ENCODE peak calls at places on chromosomes 4 and X, in six cellular contexts. One of them, this sample, is unnamed.

GRCh38 chrX:41862562-41863184 is 60.7 kb downstream of the CASK start:
- DNase-seq in sigmoid colon: no peak
- DNase-seq in H1: no peak
- DNase-seq in A549: no peak
- DNase-seq in upper lobe of left lung: no peak
- DNase-seq in esophagus muscularis mucosa: no peak
- DNase-seq in this sample: no peak

GRCh38 chr4:79241846-79242245 is 84.0 kb downstream of the NAA11 start:
- DNase-seq in H1: no peak
- DNase-seq in esophagus muscularis mucosa: no peak
- DNase-seq in A549: no peak
- DNase-seq in upper lobe of left lung: no peak
- DNase-seq in sigmoid colon: no peak
- DNase-seq in this sample: no peak

GRCh38 chrX:31658360-31658759 is 586.5 kb upstream of the FTHL17 start:
- DNase-seq in sigmoid colon: no peak
- DNase-seq in upper lobe of left lung: no peak
- DNase-seq in A549: no peak
- DNase-seq in esophagus muscularis mucosa: no peak
- DNase-seq in H1: no peak
- DNase-seq in this sample: no peak

GRCh38 chr4:40587826-40588225 is 41.8 kb downstream of the RBM47 start:
- DNase-seq in A549: no peak
- DNase-seq in upper lobe of left lung: peak
- DNase-seq in sigmoid colon: no peak
- DNase-seq in esophagus muscularis mucosa: no peak
- DNase-seq in H1: no peak
- DNase-seq in this sample: no peak

GRCh38 chr4:14892563-14892962 is 109.7 kb upstream of the CPEB2 start:
- DNase-seq in A549: no peak
- DNase-seq in upper lobe of left lung: no peak
- DNase-seq in H1: no peak
- DNase-seq in esophagus muscularis mucosa: no peak
- DNase-seq in sigmoid colon: no peak
- DNase-seq in this sample: no peak

GRCh38 chr4:117085185-117085701 is at the start of gene TRAM1L1:
- DNase-seq in H1: peak
- DNase-seq in A549: peak
- DNase-seq in esophagus muscularis mucosa: no peak
- DNase-seq in upper lobe of left lung: peak
- DNase-seq in sigmoid colon: peak
- DNase-seq in this sample: peak

GRCh38 chr4:8580321-8581093 is at the start of gene GPR78:
- DNase-seq in sigmoid colon: peak
- DNase-seq in H1: peak
- DNase-seq in esophagus muscularis mucosa: no peak
- DNase-seq in A549: no peak
- DNase-seq in upper lobe of left lung: no peak
- DNase-seq in this sample: peak

GRCh38 chr4:174561556-174561955 is 39.3 kb upstream of the HPGD start:
- DNase-seq in esophagus muscularis mucosa: no peak
- DNase-seq in upper lobe of left lung: no peak
- DNase-seq in sigmoid colon: no peak
- DNase-seq in A549: no peak
- DNase-seq in H1: no peak
- DNase-seq in this sample: no peak

GRCh38 chr4:95651891-95652290 is 103.1 kb upstream of the UNC5C start:
- DNase-seq in H1: no peak
- DNase-seq in esophagus muscularis mucosa: no peak
- DNase-seq in A549: no peak
- DNase-seq in upper lobe of left lung: no peak
- DNase-seq in sigmoid colon: no peak
- DNase-seq in this sample: no peak

GRCh38 chr4:7156273-7157139 is 35.8 kb upstream of the SORCS2 start:
- DNase-seq in esophagus muscularis mucosa: no peak
- DNase-seq in sigmoid colon: peak
- DNase-seq in upper lobe of left lung: peak
- DNase-seq in A549: peak
- DNase-seq in H1: peak
- DNase-seq in this sample: peak

GRCh38 chrX:13750812-13751211 is 16.3 kb downstream of the OFD1 start:
- DNase-seq in H1: no peak
- DNase-seq in sigmoid colon: no peak
- DNase-seq in upper lobe of left lung: no peak
- DNase-seq in esophagus muscularis mucosa: no peak
- DNase-seq in A549: no peak
- DNase-seq in this sample: no peak

GRCh38 chrX:38312436-38312835 is 14.9 kb downstream of the RPGR start:
- DNase-seq in esophagus muscularis mucosa: no peak
- DNase-seq in A549: no peak
- DNase-seq in sigmoid colon: no peak
- DNase-seq in upper lobe of left lung: no peak
- DNase-seq in H1: no peak
- DNase-seq in this sample: no peak

GRCh38 chr4:26780524-26780923 is 80.1 kb upstream of the STIM2 start:
- DNase-seq in upper lobe of left lung: no peak
- DNase-seq in A549: no peak
- DNase-seq in sigmoid colon: no peak
- DNase-seq in esophagus muscularis mucosa: no peak
- DNase-seq in H1: no peak
- DNase-seq in this sample: no peak

GRCh38 chr4:151034829-151035228 is 19.7 kb upstream of the LRBA start:
- DNase-seq in upper lobe of left lung: no peak
- DNase-seq in sigmoid colon: no peak
- DNase-seq in esophagus muscularis mucosa: no peak
- DNase-seq in H1: no peak
- DNase-seq in A549: no peak
- DNase-seq in this sample: no peak

GRCh38 chrX:45497290-45497689 is 296.6 kb upstream of the DIPK2B start:
- DNase-seq in H1: no peak
- DNase-seq in esophagus muscularis mucosa: no peak
- DNase-seq in sigmoid colon: no peak
- DNase-seq in A549: no peak
- DNase-seq in upper lobe of left lung: no peak
- DNase-seq in this sample: no peak

GRCh38 chrX:106177106-106177981 is 9.2 kb downstream of the PWWP3B start:
- DNase-seq in upper lobe of left lung: no peak
- DNase-seq in sigmoid colon: no peak
- DNase-seq in H1: peak
- DNase-seq in A549: no peak
- DNase-seq in esophagus muscularis mucosa: no peak
- DNase-seq in this sample: peak

GRCh38 chrX:1248381-1249061 is 20.1 kb upstream of the CSF2RA start:
- DNase-seq in A549: no peak
- DNase-seq in upper lobe of left lung: peak
- DNase-seq in esophagus muscularis mucosa: no peak
- DNase-seq in H1: peak
- DNase-seq in sigmoid colon: no peak
- DNase-seq in this sample: no peak

GRCh38 chr4:185363251-185363650 is 32.5 kb downstream of the LRP2BP start:
- DNase-seq in A549: no peak
- DNase-seq in H1: no peak
- DNase-seq in esophagus muscularis mucosa: no peak
- DNase-seq in sigmoid colon: no peak
- DNase-seq in upper lobe of left lung: no peak
- DNase-seq in this sample: no peak

DNA sequence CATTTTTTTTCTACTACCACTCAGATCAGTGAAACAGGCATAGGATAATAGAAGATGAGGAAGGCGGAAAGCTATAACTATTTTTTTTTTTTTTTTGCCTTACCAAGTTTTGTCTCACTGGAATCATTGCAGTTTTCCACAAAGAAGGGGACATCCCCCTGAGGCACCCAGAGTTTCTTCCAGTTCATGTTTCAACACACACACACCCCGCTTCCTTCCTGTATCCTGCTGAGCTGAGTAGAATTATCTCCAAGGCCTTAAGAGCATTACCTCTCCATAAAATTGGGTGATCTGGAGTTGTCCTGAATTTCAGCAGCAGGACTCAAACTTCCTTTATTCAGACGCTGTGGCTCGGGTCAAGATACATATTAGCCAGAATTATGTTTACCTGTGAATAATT is 111.9 kb downstream of the PALLD start:
- DNase-seq in A549: no peak
- DNase-seq in upper lobe of left lung: no peak
- DNase-seq in esophagus muscularis mucosa: no peak
- DNase-seq in sigmoid colon: no peak
- DNase-seq in H1: no peak
- DNase-seq in this sample: no peak
- TF ChIP-seq EP300 in A549: no peak
- TF ChIP-seq EP300 in upper lobe of left lung: no peak
- TF ChIP-seq EP300 in esophagus muscularis mucosa: no peak
- TF ChIP-seq EP300 in sigmoid colon: no peak
- TF ChIP-seq EP300 in H1: no peak
- TF ChIP-seq EP300 in this sample: no peak

DNA sequence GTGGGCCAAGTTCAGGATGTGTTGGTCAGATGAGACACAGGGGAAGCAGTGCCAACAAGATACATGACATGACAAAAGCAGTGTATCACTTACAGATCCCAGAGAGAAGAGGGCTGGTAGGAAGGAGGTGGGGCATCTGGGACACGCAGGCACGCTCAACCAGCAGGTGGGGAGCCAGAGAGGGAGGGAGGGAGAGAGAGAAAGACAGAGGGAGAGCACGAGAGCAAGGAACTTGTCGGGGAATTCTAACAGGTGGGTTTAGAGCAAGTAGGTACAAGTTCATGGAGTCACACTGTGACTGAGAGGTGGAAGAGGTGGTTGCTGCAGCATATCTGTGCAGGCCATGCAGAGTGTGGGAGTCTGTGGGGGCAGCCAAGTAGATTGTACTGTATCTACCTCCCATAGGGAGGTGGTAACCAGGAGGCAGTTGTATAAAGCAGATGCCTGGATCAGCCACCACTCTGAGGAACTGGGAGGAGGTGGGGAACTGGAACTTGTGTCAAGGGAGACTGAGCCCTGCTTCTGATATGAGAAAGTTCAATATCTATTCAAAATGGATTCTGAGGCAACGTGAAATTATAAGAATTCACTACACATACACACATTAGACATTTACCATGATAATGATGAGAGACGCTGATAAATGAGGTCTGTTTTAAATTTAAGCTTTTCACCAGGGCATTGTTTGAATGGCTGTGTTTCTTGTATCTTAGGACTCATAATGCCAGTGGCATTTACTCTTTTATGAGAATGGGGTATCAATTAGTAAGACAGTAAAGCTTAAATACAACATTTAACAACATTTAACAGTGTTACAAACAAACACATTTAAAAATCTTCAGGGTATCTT is 43.7 kb downstream of the BBS12 start:
- DNase-seq in sigmoid colon: no peak
- DNase-seq in A549: no peak
- DNase-seq in esophagus muscularis mucosa: no peak
- DNase-seq in upper lobe of left lung: no peak
- DNase-seq in H1: no peak
- DNase-seq in this sample: no peak
- TF ChIP-seq EP300 in sigmoid colon: no peak
- TF ChIP-seq EP300 in A549: no peak
- TF ChIP-seq EP300 in esophagus muscularis mucosa: no peak
- TF ChIP-seq EP300 in upper lobe of left lung: no peak
- TF ChIP-seq EP300 in H1: no peak
- TF ChIP-seq EP300 in this sample: no peak

GRCh38 chrX:23911436-23911835 is 3.6 kb downstream of the CXorf58 start:
- DNase-seq in esophagus muscularis mucosa: no peak
- DNase-seq in H1: no peak
- DNase-seq in sigmoid colon: no peak
- DNase-seq in A549: no peak
- DNase-seq in upper lobe of left lung: no peak
- DNase-seq in this sample: no peak

GRCh38 chrX:23908219-23909003 is 605 bp downstream of the CXorf58 start:
- DNase-seq in A549: no peak
- DNase-seq in esophagus muscularis mucosa: no peak
- DNase-seq in H1: no peak
- DNase-seq in sigmoid colon: no peak
- DNase-seq in upper lobe of left lung: no peak
- DNase-seq in this sample: no peak

GRCh38 chrX:23907106-23907495 is 637 bp downstream of the APOO start:
- DNase-seq in esophagus muscularis mucosa: no peak
- DNase-seq in H1: no peak
- DNase-seq in upper lobe of left lung: no peak
- DNase-seq in A549: no peak
- DNase-seq in sigmoid colon: no peak
- DNase-seq in this sample: no peak

GRCh38 chrX:23904096-23904495 is 3.6 kb downstream of the APOO start:
- DNase-seq in esophagus muscularis mucosa: no peak
- DNase-seq in sigmoid colon: no peak
- DNase-seq in H1: no peak
- DNase-seq in upper lobe of left lung: no peak
- DNase-seq in A549: no peak
- DNase-seq in this sample: no peak

DNA sequence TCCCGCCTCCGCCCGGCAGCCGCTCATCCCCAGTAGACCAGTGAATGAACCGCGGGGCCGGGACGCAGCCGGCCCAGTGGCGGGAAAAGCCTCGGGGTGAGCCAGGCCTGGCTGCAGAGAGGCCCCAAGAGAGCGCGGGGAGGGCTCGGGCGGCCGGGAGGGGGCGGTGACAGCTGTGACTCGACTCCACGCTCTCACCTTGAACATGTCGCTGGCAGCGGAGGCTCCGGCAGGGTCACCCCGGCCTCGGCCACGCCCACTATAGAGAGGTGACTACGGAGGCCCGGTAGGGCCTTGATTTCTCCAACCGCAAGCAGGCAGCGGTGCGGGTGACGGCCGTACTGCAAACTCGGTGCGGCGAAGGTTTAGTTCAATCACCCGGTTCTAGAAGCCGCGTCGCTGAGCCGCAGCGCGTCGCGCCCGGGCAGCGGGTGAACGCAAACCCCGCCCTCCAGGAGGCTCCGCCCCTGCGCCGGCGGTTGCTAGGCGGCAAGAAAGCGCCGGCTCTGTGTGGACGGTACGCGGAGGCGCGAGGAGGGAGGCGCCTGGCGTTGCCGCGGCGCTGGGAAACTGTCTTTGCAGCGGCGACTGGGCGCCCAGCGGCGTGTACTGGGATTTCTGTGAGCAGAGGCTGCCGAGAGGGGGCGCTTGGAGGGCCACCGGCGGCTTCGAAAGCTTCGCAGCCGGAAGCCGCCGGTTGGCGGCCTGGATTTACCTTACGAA is at the start of the genes APOO and CXorf58:
- DNase-seq in upper lobe of left lung: peak
- DNase-seq in A549: peak
- DNase-seq in esophagus muscularis mucosa: peak
- DNase-seq in H1: peak
- DNase-seq in sigmoid colon: peak
- DNase-seq in this sample: peak
- TF ChIP-seq EP300 in upper lobe of left lung: no peak
- TF ChIP-seq EP300 in A549: no peak
- TF ChIP-seq EP300 in esophagus muscularis mucosa: no peak
- TF ChIP-seq EP300 in H1: peak
- TF ChIP-seq EP300 in sigmoid colon: no peak
- TF ChIP-seq EP300 in this sample: no peak

DNA sequence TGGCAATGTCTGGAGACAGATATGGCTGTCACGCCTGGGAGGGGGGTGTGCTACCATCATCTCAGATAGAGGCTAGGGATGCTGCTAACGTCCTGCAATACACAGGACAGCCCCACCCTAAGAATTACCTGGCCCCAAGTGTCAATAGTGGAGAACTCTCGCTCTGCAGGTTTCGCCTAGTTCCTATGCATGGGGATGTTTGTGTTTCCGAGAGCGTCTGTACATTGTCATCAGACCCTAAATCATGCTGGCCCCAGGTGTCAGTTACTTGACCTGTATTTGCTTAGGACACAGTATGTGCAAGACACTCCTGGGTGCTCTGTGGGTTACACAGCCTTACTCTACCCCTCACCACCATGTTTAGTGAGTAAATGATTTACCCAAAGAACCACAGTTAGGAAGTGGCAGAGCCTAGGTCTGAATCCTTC is 90.8 kb downstream of the AFF1 start:
- DNase-seq in A549: no peak
- DNase-seq in H1: no peak
- DNase-seq in upper lobe of left lung: no peak
- DNase-seq in sigmoid colon: no peak
- DNase-seq in esophagus muscularis mucosa: no peak
- DNase-seq in this sample: no peak
- TF ChIP-seq EP300 in A549: no peak
- TF ChIP-seq EP300 in H1: no peak
- TF ChIP-seq EP300 in upper lobe of left lung: no peak
- TF ChIP-seq EP300 in sigmoid colon: no peak
- TF ChIP-seq EP300 in esophagus muscularis mucosa: no peak
- TF ChIP-seq EP300 in this sample: no peak